ENCODE peak calls at places on chromosomes 1 and 21, in nine cellular contexts. U is AG04450, B is body of pancreas, H is uterus, C is DND-41, T is HFF-Myc, W is IMR-90, F is GM06990, O is GM13976. M is an unnamed sample.

GRCh38 chr1:96804649-96805048 is 83.1 kb downstream of the PTBP2 start:
- DNase-seq in U (no peak), B (no peak), H (no peak), C (no peak), T (no peak), W (no peak), F (no peak), O (no peak), M (no peak)

GRCh38 chr1:67570473-67571143 is 114.4 kb upstream of the GADD45A start:
- DNase-seq in U (peak; percentile 86), B (peak; percentile 60), H (no peak), C (no peak), T (peak; percentile 68), W (peak; percentile 97), F (no peak), O (no peak), M (peak; percentile 35)

GRCh38 chr1:2978691-2979190 is 42.5 kb upstream of the ACTRT2 start:
- DNase-seq in U (no peak), B (no peak), H (no peak), C (no peak), T (no peak), W (no peak), F (no peak), O (no peak), M (no peak)

GRCh38 chr1:1173793-1174415 is at the start of gene TTLL10:
- DNase-seq in U (no peak), B (no peak), H (no peak), C (no peak), T (no peak), W (no peak), F (peak; percentile 45), O (no peak), M (no peak)

GRCh38 chr1:211920141-211920572 is 89.6 kb upstream of the LPGAT1 start:
- DNase-seq in U (peak; percentile 21), B (peak; percentile 45), H (no peak), C (no peak), T (no peak), W (peak; percentile 69), F (no peak), O (no peak), M (peak; percentile 19)

GRCh38 chr1:166840309-166841302 is 1.3 kb downstream of the POGK start:
- DNase-seq in U (peak; percentile 3), B (peak; percentile 59), H (no peak), C (no peak), T (no peak), W (peak; percentile 46), F (no peak), O (no peak), M (no peak)

GRCh38 chr1:212007896-212008295 is 27.5 kb downstream of the INTS7 start:
- DNase-seq in U (no peak), B (no peak), H (no peak), C (no peak), T (no peak), W (no peak), F (no peak), O (no peak), M (no peak)

GRCh38 chr21:31731112-31731801 is 661 bp downstream of the SCAF4 start:
- DNase-seq in U (no peak), B (peak; percentile 48), H (peak; percentile 36), C (peak; percentile 60), T (no peak), W (no peak), F (no peak), O (peak; percentile 71), M (peak; percentile 8)

GRCh38 chr1:56831874-56832693 is 12.9 kb upstream of the FYB2 start:
- DNase-seq in U (peak; percentile 91), B (peak; percentile 69), H (peak; percentile 45), C (peak; percentile 64), T (peak; percentile 66), W (peak; percentile 97), F (peak; percentile 9), O (peak; percentile 74), M (peak; percentile 77)

GRCh38 chr1:151990856-151991198 is 2.8 kb downstream of the S100A10 start:
- DNase-seq in U (no peak), B (peak; percentile 46), H (peak; percentile 35), C (no peak), T (no peak), W (peak; percentile 79), F (no peak), O (no peak), M (peak; percentile 60)

GRCh38 chr21:44306926-44307687 is 7.3 kb downstream of the PFKL start:
- DNase-seq in U (no peak), B (peak; percentile 57), H (no peak), C (no peak), T (no peak), W (peak; percentile 18), F (no peak), O (no peak), M (no peak)

GRCh38 chr1:41802532-41803501 is 115.9 kb downstream of the HIVEP3 start:
- DNase-seq in U (no peak), B (peak; percentile 72), H (peak; percentile 27), C (no peak), T (no peak), W (no peak), F (peak; percentile 64), O (no peak), M (no peak)

GRCh38 chr21:21373969-21374368 is 375.8 kb downstream of the NCAM2 start:
- DNase-seq in U (no peak), B (no peak), H (no peak), C (no peak), T (no peak), W (no peak), F (no peak), O (no peak), M (no peak)
- TF ChIP-seq CTCF in U (peak; percentile 54), B (no peak), H (no peak), C (peak; percentile 62), T (no peak), W (peak; percentile 44), F (no peak), O (no peak), M (no peak)

DNA sequence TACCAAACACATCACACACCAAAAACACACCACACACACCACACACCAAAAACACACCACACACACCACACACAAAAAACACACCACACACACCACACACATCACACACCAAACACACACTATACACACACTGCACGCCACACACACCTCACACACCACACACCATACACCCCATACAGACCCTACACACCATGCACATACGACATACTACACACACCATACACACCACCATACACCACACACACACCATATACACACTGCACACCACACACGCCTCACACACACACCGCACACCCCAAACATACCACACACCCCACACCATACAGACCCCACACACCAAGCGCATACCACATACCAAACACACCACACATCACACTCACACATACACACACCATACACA is 226.9 kb upstream of the PKN2 start:
- DNase-seq in U (no peak), B (no peak), H (no peak), C (no peak), T (no peak), W (no peak), F (no peak), O (no peak), M (no peak)
- TF ChIP-seq CTCF in U (no peak), B (no peak), H (no peak), C (no peak), T (no peak), W (no peak), F (no peak), O (no peak), M (no peak)

DNA sequence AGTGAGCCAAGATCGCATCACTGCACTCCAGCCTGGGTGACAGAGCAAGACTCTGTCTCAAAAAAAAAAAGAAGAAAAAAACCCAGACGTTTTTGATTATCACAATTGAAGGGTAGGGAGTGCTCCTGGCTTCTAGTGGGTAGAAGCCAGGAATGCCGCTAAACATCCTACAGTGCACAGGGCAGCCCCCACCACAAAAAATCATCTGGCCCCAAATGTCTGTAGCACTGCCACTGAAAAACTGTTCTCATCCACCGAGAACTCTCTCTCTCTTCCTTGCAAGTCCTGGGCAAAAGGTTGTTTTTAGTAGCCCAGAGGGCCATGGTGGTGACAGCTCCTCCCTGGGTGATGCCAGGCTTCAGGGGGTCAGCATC is 35.6 kb upstream of the GPR157 start:
- DNase-seq in U (no peak), B (no peak), H (no peak), C (no peak), T (no peak), W (no peak), F (no peak), O (no peak), M (no peak)
- TF ChIP-seq CTCF in U (no peak), B (no peak), H (no peak), C (no peak), T (no peak), W (no peak), F (no peak), O (no peak), M (no peak)

GRCh38 chr1:208997726-208998312 is 585.7 kb upstream of the CAMK1G start:
- DNase-seq in U (no peak), B (no peak), H (no peak), C (no peak), T (peak; percentile 10), W (no peak), F (no peak), O (no peak), M (no peak)
- TF ChIP-seq CTCF in U (peak; percentile 40), B (no peak), H (no peak), C (peak; percentile 54), T (peak; percentile 55), W (no peak), F (peak; percentile 32), O (no peak), M (peak; percentile 22)

GRCh38 chr1:6279721-6280383 is 19.0 kb upstream of the GPR153 start:
- DNase-seq in U (no peak), B (no peak), H (no peak), C (no peak), T (no peak), W (no peak), F (no peak), O (no peak), M (no peak)

GRCh38 chr1:6279066-6279465 is 18.2 kb upstream of the GPR153 start:
- DNase-seq in U (no peak), B (no peak), H (no peak), C (no peak), T (no peak), W (no peak), F (no peak), O (no peak), M (no peak)

GRCh38 chr1:6281511-6282402 is 20.9 kb upstream of the GPR153 start:
- DNase-seq in U (no peak), B (no peak), H (no peak), C (no peak), T (no peak), W (no peak), F (no peak), O (no peak), M (no peak)

GRCh38 chr1:6282577-6283270 is 21.8 kb upstream of the GPR153 start:
- DNase-seq in U (no peak), B (no peak), H (no peak), C (no peak), T (no peak), W (no peak), F (no peak), O (no peak), M (no peak)

DNA sequence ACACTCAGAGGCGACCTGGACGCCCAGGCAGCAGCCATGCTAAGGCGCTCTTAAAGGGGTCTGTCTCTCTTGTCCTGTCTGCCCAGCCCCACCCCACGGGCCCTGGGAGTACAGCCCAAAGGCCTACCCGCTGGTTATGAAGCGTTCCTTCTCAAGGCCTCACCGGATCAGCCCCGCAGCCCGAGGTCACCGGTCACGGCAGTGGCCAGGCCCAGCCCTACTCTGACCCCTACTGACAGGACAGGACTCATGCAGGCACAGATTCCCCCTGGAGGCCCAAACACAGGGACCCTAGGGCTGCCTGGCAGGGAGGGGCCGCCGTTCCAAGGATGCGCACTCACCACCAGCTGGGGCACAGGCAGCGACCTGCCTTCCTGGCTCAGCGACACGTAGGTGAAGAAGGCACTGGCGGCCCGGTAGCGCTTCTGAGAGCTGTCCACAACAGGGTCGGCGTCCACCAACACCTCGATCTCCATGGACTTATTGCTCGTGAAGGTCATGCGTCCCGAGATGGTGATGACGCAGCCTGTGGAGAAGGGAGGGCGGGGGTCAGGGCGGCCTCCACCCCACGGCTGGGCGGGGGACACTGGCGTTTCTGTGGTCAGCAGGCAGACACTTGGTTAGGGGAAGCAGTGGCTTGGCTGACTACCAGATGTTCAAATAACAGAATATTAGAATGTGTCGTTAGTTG is 20.0 kb upstream of the GPR153 start:
- DNase-seq in U (no peak), B (no peak), H (no peak), C (no peak), T (no peak), W (no peak), F (no peak), O (no peak), M (no peak)
- TF ChIP-seq CTCF in U (peak; percentile 44), B (peak; percentile 20), H (peak; percentile 37), C (peak; percentile 30), T (peak; percentile 37), W (peak; percentile 38), F (no peak), O (no peak), M (no peak)